ENCODE peak calls at places on chromosomes 2 and 18, in six cellular contexts. One of them, this sample, is unnamed. For H3K4me1, the result is how much of the 10 kb centered on the place peaks cover.

GRCh38 chr18:21672868-21673267 is 31.7 kb downstream of the ABHD3 start:
- DNase-seq in gastrocnemius medialis: peak
- DNase-seq in heart right ventricle: peak
- DNase-seq in cardiac muscle cell: no peak
- DNase-seq in sigmoid colon: no peak
- DNase-seq in mammary epithelial cell: peak
- DNase-seq in this sample: no peak

GRCh38 chr2:196742685-196743084 is 56.8 kb downstream of the GTF3C3 start:
- DNase-seq in cardiac muscle cell: no peak
- DNase-seq in gastrocnemius medialis: no peak
- DNase-seq in heart right ventricle: no peak
- DNase-seq in mammary epithelial cell: no peak
- DNase-seq in sigmoid colon: no peak
- DNase-seq in this sample: no peak

GRCh38 chr2:223760838-223761502 is 76.4 kb downstream of the AP1S3 start:
- DNase-seq in sigmoid colon: no peak
- DNase-seq in mammary epithelial cell: peak
- DNase-seq in cardiac muscle cell: no peak
- DNase-seq in gastrocnemius medialis: no peak
- DNase-seq in heart right ventricle: no peak
- DNase-seq in this sample: peak

GRCh38 chr2:21041943-21042707 is 1.7 kb downstream of the APOB start:
- DNase-seq in mammary epithelial cell: no peak
- DNase-seq in cardiac muscle cell: no peak
- DNase-seq in gastrocnemius medialis: no peak
- DNase-seq in sigmoid colon: no peak
- DNase-seq in heart right ventricle: no peak
- DNase-seq in this sample: no peak

GRCh38 chr2:127739800-127740199 is 38.5 kb downstream of the SFT2D3 start:
- DNase-seq in heart right ventricle: no peak
- DNase-seq in sigmoid colon: no peak
- DNase-seq in gastrocnemius medialis: no peak
- DNase-seq in mammary epithelial cell: no peak
- DNase-seq in cardiac muscle cell: no peak
- DNase-seq in this sample: no peak

GRCh38 chr2:48433682-48434081 is 96.3 kb upstream of the STON1 start:
- DNase-seq in gastrocnemius medialis: peak
- DNase-seq in heart right ventricle: no peak
- DNase-seq in sigmoid colon: no peak
- DNase-seq in mammary epithelial cell: no peak
- DNase-seq in cardiac muscle cell: no peak
- DNase-seq in this sample: no peak

GRCh38 chr2:54528311-54528945 is 72.3 kb downstream of the SPTBN1 start:
- DNase-seq in heart right ventricle: no peak
- DNase-seq in sigmoid colon: no peak
- DNase-seq in mammary epithelial cell: no peak
- DNase-seq in cardiac muscle cell: no peak
- DNase-seq in gastrocnemius medialis: no peak
- DNase-seq in this sample: no peak

GRCh38 chr2:190582761-190583506 is 48.4 kb upstream of the NEMP2 start:
- DNase-seq in heart right ventricle: no peak
- DNase-seq in gastrocnemius medialis: no peak
- DNase-seq in mammary epithelial cell: no peak
- DNase-seq in cardiac muscle cell: no peak
- DNase-seq in sigmoid colon: no peak
- DNase-seq in this sample: no peak

GRCh38 chr2:201471732-201472395 is 20.3 kb downstream of the STRADB start:
- DNase-seq in gastrocnemius medialis: no peak
- DNase-seq in sigmoid colon: no peak
- DNase-seq in cardiac muscle cell: no peak
- DNase-seq in heart right ventricle: no peak
- DNase-seq in mammary epithelial cell: no peak
- DNase-seq in this sample: no peak

GRCh38 chr2:239910404-239910803 is 114.7 kb downstream of the NDUFA10 start:
- DNase-seq in mammary epithelial cell: no peak
- DNase-seq in heart right ventricle: no peak
- DNase-seq in sigmoid colon: no peak
- DNase-seq in cardiac muscle cell: no peak
- DNase-seq in gastrocnemius medialis: no peak
- DNase-seq in this sample: peak

GRCh38 chr2:85828725-85829124 is 60.1 kb downstream of the ST3GAL5 start:
- DNase-seq in sigmoid colon: no peak
- DNase-seq in heart right ventricle: no peak
- DNase-seq in mammary epithelial cell: no peak
- DNase-seq in gastrocnemius medialis: no peak
- DNase-seq in cardiac muscle cell: no peak
- DNase-seq in this sample: no peak

GRCh38 chr18:24111936-24112335 is 26.9 kb upstream of the CABYR start:
- DNase-seq in sigmoid colon: no peak
- DNase-seq in cardiac muscle cell: no peak
- DNase-seq in mammary epithelial cell: no peak
- DNase-seq in gastrocnemius medialis: no peak
- DNase-seq in heart right ventricle: no peak
- DNase-seq in this sample: no peak

GRCh38 chr18:24443870-24444269 is 16.6 kb upstream of the HRH4 start:
- DNase-seq in cardiac muscle cell: no peak
- DNase-seq in sigmoid colon: no peak
- DNase-seq in heart right ventricle: no peak
- DNase-seq in gastrocnemius medialis: no peak
- DNase-seq in mammary epithelial cell: no peak
- DNase-seq in this sample: no peak

GRCh38 chr2:102386867-102387541 is 31.4 kb downstream of the IL18R1 start:
- DNase-seq in gastrocnemius medialis: no peak
- DNase-seq in cardiac muscle cell: no peak
- DNase-seq in heart right ventricle: no peak
- DNase-seq in mammary epithelial cell: no peak
- DNase-seq in sigmoid colon: no peak
- DNase-seq in this sample: no peak

GRCh38 chr18:51580580-51580979 is 383.1 kb upstream of the MEX3C start:
- DNase-seq in gastrocnemius medialis: no peak
- DNase-seq in mammary epithelial cell: no peak
- DNase-seq in cardiac muscle cell: no peak
- DNase-seq in sigmoid colon: no peak
- DNase-seq in heart right ventricle: no peak
- DNase-seq in this sample: no peak

GRCh38 chr2:127154396-127154795 is 47.4 kb upstream of the BIN1 start:
- DNase-seq in mammary epithelial cell: no peak
- DNase-seq in cardiac muscle cell: no peak
- DNase-seq in sigmoid colon: peak
- DNase-seq in heart right ventricle: no peak
- DNase-seq in gastrocnemius medialis: no peak
- DNase-seq in this sample: no peak

GRCh38 chr2:31286230-31286629 is 52.3 kb downstream of the EHD3 start:
- DNase-seq in heart right ventricle: no peak
- DNase-seq in gastrocnemius medialis: no peak
- DNase-seq in sigmoid colon: no peak
- DNase-seq in cardiac muscle cell: no peak
- DNase-seq in mammary epithelial cell: no peak
- DNase-seq in this sample: no peak

GRCh38 chr2:37766087-37766486 is 94.6 kb upstream of the CDC42EP3 start:
- DNase-seq in cardiac muscle cell: no peak
- DNase-seq in sigmoid colon: no peak
- DNase-seq in gastrocnemius medialis: no peak
- DNase-seq in heart right ventricle: no peak
- DNase-seq in mammary epithelial cell: no peak
- DNase-seq in this sample: no peak

GRCh38 chr2:169999041-169999440 is 171.8 kb downstream of the UBR3 start:
- DNase-seq in sigmoid colon: no peak
- DNase-seq in mammary epithelial cell: no peak
- DNase-seq in cardiac muscle cell: no peak
- DNase-seq in heart right ventricle: no peak
- DNase-seq in gastrocnemius medialis: no peak
- DNase-seq in this sample: no peak

GRCh38 chr18:12776821-12777471 is 74.1 kb downstream of the PSMG2 start:
- DNase-seq in mammary epithelial cell: no peak
- DNase-seq in gastrocnemius medialis: no peak
- DNase-seq in sigmoid colon: no peak
- DNase-seq in heart right ventricle: no peak
- DNase-seq in cardiac muscle cell: no peak
- DNase-seq in this sample: no peak

GRCh38 chr18:25517881-25518715 is 166.1 kb upstream of the ZNF521 start:
- DNase-seq in mammary epithelial cell: no peak
- DNase-seq in sigmoid colon: no peak
- DNase-seq in cardiac muscle cell: peak
- DNase-seq in heart right ventricle: no peak
- DNase-seq in gastrocnemius medialis: no peak
- DNase-seq in this sample: no peak

GRCh38 chr2:62407838-62408589 is 98.0 kb downstream of the TMEM17 start:
- DNase-seq in heart right ventricle: no peak
- DNase-seq in sigmoid colon: peak
- DNase-seq in cardiac muscle cell: no peak
- DNase-seq in mammary epithelial cell: no peak
- DNase-seq in gastrocnemius medialis: peak
- DNase-seq in this sample: no peak

GRCh38 chr2:96136123-96136720 is 2.1 kb downstream of the ASTL start:
- DNase-seq in sigmoid colon: no peak
- DNase-seq in cardiac muscle cell: no peak
- DNase-seq in gastrocnemius medialis: no peak
- DNase-seq in mammary epithelial cell: no peak
- DNase-seq in heart right ventricle: no peak
- DNase-seq in this sample: no peak

DNA sequence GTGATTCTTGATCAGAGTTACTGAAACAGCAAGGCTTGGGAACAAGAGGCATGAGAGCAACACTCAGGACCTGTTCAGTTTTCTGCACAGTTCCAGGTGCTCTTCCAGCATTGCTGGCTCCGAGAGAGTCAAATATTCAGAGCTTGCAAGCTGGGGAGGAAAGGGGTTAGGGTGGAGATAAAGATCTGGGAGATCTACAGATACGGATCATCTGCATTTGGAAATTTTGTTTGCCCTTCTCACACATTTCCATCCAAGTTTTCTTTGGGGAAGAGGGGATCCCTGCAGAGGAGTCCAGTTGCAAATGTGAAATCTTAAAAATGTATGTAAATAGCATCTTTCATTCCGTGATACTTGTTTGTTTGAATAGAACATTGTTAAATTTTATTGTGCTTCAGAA is 108.2 kb downstream of the NEDD4L start:
- DNase-seq in mammary epithelial cell: no peak
- DNase-seq in cardiac muscle cell: no peak
- DNase-seq in gastrocnemius medialis: no peak
- DNase-seq in heart right ventricle: no peak
- DNase-seq in sigmoid colon: no peak
- DNase-seq in this sample: no peak
- H3K4me1 ChIP-seq in mammary epithelial cell: under half
- H3K4me1 ChIP-seq in cardiac muscle cell: under half
- H3K4me1 ChIP-seq in gastrocnemius medialis: under half
- H3K4me1 ChIP-seq in heart right ventricle: under half
- H3K4me1 ChIP-seq in sigmoid colon: under half
- H3K4me1 ChIP-seq in this sample: under half

GRCh38 chr2:46335966-46336436 is 38.8 kb downstream of the EPAS1 start:
- DNase-seq in mammary epithelial cell: no peak
- DNase-seq in gastrocnemius medialis: no peak
- DNase-seq in heart right ventricle: no peak
- DNase-seq in cardiac muscle cell: no peak
- DNase-seq in sigmoid colon: peak
- DNase-seq in this sample: no peak

GRCh38 chr2:46339200-46339599 is 42.0 kb downstream of the EPAS1 start:
- DNase-seq in heart right ventricle: no peak
- DNase-seq in mammary epithelial cell: no peak
- DNase-seq in cardiac muscle cell: no peak
- DNase-seq in gastrocnemius medialis: no peak
- DNase-seq in sigmoid colon: no peak
- DNase-seq in this sample: no peak

GRCh38 chr2:46338674-46339073 is 41.5 kb downstream of the EPAS1 start:
- DNase-seq in mammary epithelial cell: no peak
- DNase-seq in cardiac muscle cell: no peak
- DNase-seq in gastrocnemius medialis: no peak
- DNase-seq in sigmoid colon: no peak
- DNase-seq in heart right ventricle: peak
- DNase-seq in this sample: no peak

GRCh38 chr2:46336560-46336959 is 39.4 kb downstream of the EPAS1 start:
- DNase-seq in cardiac muscle cell: no peak
- DNase-seq in sigmoid colon: no peak
- DNase-seq in mammary epithelial cell: no peak
- DNase-seq in heart right ventricle: no peak
- DNase-seq in gastrocnemius medialis: peak
- DNase-seq in this sample: no peak

DNA sequence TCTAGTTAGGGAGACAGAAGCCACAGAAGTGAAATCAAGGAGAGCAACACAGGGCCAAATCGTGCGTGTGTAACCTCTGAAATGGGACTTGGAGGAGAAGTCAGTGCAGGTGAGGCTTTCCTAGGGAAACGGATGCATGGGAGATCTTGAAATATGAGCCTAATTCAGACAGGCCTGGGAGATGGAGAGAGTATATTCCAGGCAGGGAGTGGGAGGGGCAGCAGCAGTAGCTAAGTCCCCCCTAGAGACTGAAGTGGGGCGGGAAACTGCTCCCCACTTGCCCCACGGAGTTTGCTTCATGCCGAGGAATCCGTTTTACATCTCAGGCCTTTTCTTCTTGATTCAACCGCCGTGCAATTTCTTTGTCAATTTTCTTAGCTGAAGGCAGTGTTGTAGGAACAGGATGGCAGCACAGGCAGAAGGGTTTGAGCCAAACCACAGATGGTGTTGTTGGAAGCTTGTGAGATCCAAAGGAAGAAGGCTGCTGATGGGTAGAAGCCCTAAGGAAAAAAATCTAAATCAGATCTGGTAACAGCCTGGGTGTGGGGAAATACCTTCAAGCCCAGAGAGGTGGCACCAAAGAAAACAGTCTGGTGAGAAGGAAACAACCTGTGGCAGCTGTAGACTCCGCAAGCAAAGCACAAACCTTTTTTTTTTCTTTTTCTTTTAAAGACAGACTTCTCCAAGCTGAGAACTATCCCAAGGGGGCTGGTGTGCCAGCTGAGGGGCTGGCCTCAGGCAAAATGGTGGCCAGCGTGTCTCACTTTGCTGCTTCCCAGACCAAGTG is 40.2 kb downstream of the EPAS1 start:
- DNase-seq in mammary epithelial cell: peak
- DNase-seq in cardiac muscle cell: no peak
- DNase-seq in gastrocnemius medialis: no peak
- DNase-seq in heart right ventricle: no peak
- DNase-seq in sigmoid colon: no peak
- DNase-seq in this sample: no peak
- H3K4me1 ChIP-seq in mammary epithelial cell: half or more
- H3K4me1 ChIP-seq in cardiac muscle cell: under half
- H3K4me1 ChIP-seq in gastrocnemius medialis: half or more
- H3K4me1 ChIP-seq in heart right ventricle: half or more
- H3K4me1 ChIP-seq in sigmoid colon: under half
- H3K4me1 ChIP-seq in this sample: half or more

GRCh38 chr2:8258406-8258805 is 423.4 kb upstream of the ID2 start:
- DNase-seq in heart right ventricle: no peak
- DNase-seq in sigmoid colon: no peak
- DNase-seq in gastrocnemius medialis: no peak
- DNase-seq in cardiac muscle cell: no peak
- DNase-seq in mammary epithelial cell: no peak
- DNase-seq in this sample: no peak
- H3K4me1 ChIP-seq in heart right ventricle: under half
- H3K4me1 ChIP-seq in sigmoid colon: under half
- H3K4me1 ChIP-seq in gastrocnemius medialis: under half
- H3K4me1 ChIP-seq in cardiac muscle cell: under half
- H3K4me1 ChIP-seq in mammary epithelial cell: under half
- H3K4me1 ChIP-seq in this sample: under half

DNA sequence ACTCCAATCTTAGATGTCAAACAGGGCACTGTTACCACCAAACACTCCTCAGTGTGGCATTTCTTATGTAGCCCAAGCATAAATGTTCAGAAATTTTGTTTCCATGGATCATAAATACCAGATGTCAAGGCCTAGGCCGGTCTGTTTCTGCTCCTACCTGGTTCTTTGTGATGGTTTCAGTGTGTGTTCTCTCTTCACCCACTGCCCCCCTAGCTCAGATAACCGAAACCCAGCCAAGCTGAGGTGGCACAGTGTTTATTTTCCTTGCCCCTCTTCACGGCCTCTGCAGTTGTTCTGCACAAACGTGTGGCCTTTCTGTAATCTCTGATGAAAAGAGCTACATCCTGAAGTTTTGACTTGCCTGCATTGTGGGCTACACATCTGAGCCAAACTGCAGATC is 98.9 kb downstream of the NRP2 start:
- DNase-seq in gastrocnemius medialis: no peak
- DNase-seq in cardiac muscle cell: no peak
- DNase-seq in heart right ventricle: no peak
- DNase-seq in sigmoid colon: no peak
- DNase-seq in mammary epithelial cell: no peak
- DNase-seq in this sample: no peak
- H3K4me1 ChIP-seq in gastrocnemius medialis: under half
- H3K4me1 ChIP-seq in cardiac muscle cell: under half
- H3K4me1 ChIP-seq in heart right ventricle: under half
- H3K4me1 ChIP-seq in sigmoid colon: under half
- H3K4me1 ChIP-seq in mammary epithelial cell: under half
- H3K4me1 ChIP-seq in this sample: under half